ENCODE peak calls at places on chromosomes 3 and 15, in eight cellular contexts. V is cardiac muscle cell, D is brain microvascular endothelial cell, H is fibroblast of lung, O is astrocyte of the spinal cord, N is psoas muscle, Y is A549, F is astrocyte. Q is an unnamed sample.
A peak's percentile ranks its signal among the peaks of the same experiment; 100 is the strongest.

GRCh38 chr3:44159901-44160300 is 81.8 kb upstream of the TOPAZ1 start:
- DNase-seq in O (no peak), Y (no peak), N (no peak), H (no peak), F (no peak), V (no peak), D (no peak), Q (no peak)

GRCh38 chr3:180420016-180420415 is 181.9 kb upstream of the TTC14 start:
- DNase-seq in D (no peak), O (peak; percentile 23), H (no peak), V (no peak), N (no peak), F (no peak), Y (no peak), Q (no peak)

GRCh38 chr3:112101946-112102345 is 15.8 kb downstream of the C3orf52 start:
- DNase-seq in O (peak; percentile 83), D (peak; percentile 85), H (peak; percentile 20), Y (peak; percentile 71), V (peak; percentile 34), F (peak; percentile 92), N (no peak), Q (peak; percentile 63)

GRCh38 chr3:31288641-31289100 is 244.1 kb upstream of the STT3B start:
- DNase-seq in V (peak; percentile 38), D (peak; percentile 71), Y (peak; percentile 91), F (peak; percentile 77), N (no peak), O (peak; percentile 88), H (peak; percentile 55), Q (no peak)

GRCh38 chr3:155701882-155702465 is 42.9 kb downstream of the PLCH1 start:
- DNase-seq in Y (peak; percentile 63), O (peak; percentile 71), V (peak; percentile 69), H (peak; percentile 73), N (no peak), D (peak; percentile 6), F (peak; percentile 32), Q (peak; percentile 3)

GRCh38 chr3:45343947-45344346 is 44.4 kb upstream of the LARS2 start:
- DNase-seq in D (no peak), Y (peak; percentile 47), O (no peak), H (peak; percentile 19), F (no peak), N (no peak), V (peak; percentile 10), Q (no peak)

GRCh38 chr3:47577583-47578118 is 1.0 kb downstream of the CSPG5 start:
- DNase-seq in O (no peak), N (no peak), H (no peak), F (no peak), V (no peak), Y (peak; percentile 16), D (no peak), Q (no peak)

GRCh38 chr3:47266709-47267489 is 15.7 kb downstream of the KIF9 start:
- DNase-seq in N (peak; percentile 90), F (peak; percentile 91), Y (peak; percentile 26), D (peak; percentile 94), V (peak; percentile 97), H (peak; percentile 97), O (peak; percentile 92), Q (peak; percentile 29)

GRCh38 chr3:17160597-17160996 is 275.8 kb downstream of the PLCL2 start:
- DNase-seq in V (no peak), H (no peak), D (no peak), F (no peak), N (peak; percentile 37), O (no peak), Y (no peak), Q (no peak)

GRCh38 chr15:99556010-99556409 is 9.8 kb upstream of the MEF2A start:
- DNase-seq in V (no peak), O (no peak), D (no peak), N (no peak), H (no peak), F (no peak), Y (no peak), Q (no peak)

GRCh38 chr3:128448491-128448890 is 18.2 kb downstream of the DNAJB8 start:
- DNase-seq in O (no peak), F (no peak), V (no peak), Y (no peak), D (no peak), N (no peak), H (no peak), Q (no peak)

GRCh38 chr3:64687781-64688515 is at the start of gene ADAMTS9:
- DNase-seq in Y (peak; percentile 35), D (peak; percentile 47), F (peak; percentile 56), H (peak; percentile 87), V (peak; percentile 91), N (peak; percentile 86), O (peak; percentile 64), Q (no peak)

GRCh38 chr3:43247556-43248186 is 38.7 kb upstream of the SNRK start:
- DNase-seq in D (no peak), V (no peak), H (no peak), Y (no peak), N (no peak), O (no peak), F (no peak), Q (no peak)

GRCh38 chr15:24865300-24865699 is 89.5 kb upstream of the SNRPN start:
- DNase-seq in V (no peak), Y (no peak), D (no peak), F (no peak), H (no peak), N (no peak), O (no peak), Q (no peak)

GRCh38 chr15:39266882-39267281 is 314.0 kb upstream of the THBS1 start:
- DNase-seq in D (no peak), Y (no peak), N (no peak), F (no peak), O (no peak), H (no peak), V (no peak), Q (no peak)

GRCh38 chr15:84606653-84607120 is 5.9 kb downstream of the ZSCAN2 start:
- DNase-seq in H (no peak), N (no peak), D (no peak), Y (peak; percentile 44), F (no peak), V (no peak), O (no peak), Q (no peak)

GRCh38 chr15:89498574-89498906 is 2.2 kb upstream of the RHCG start:
- DNase-seq in N (no peak), V (no peak), H (no peak), D (no peak), O (no peak), F (no peak), Y (no peak), Q (no peak)

GRCh38 chr15:90013503-90013937 is 12.4 kb downstream of the ZNF710 start:
- DNase-seq in O (no peak), V (no peak), Y (no peak), F (no peak), H (no peak), D (no peak), N (no peak), Q (no peak)

DNA sequence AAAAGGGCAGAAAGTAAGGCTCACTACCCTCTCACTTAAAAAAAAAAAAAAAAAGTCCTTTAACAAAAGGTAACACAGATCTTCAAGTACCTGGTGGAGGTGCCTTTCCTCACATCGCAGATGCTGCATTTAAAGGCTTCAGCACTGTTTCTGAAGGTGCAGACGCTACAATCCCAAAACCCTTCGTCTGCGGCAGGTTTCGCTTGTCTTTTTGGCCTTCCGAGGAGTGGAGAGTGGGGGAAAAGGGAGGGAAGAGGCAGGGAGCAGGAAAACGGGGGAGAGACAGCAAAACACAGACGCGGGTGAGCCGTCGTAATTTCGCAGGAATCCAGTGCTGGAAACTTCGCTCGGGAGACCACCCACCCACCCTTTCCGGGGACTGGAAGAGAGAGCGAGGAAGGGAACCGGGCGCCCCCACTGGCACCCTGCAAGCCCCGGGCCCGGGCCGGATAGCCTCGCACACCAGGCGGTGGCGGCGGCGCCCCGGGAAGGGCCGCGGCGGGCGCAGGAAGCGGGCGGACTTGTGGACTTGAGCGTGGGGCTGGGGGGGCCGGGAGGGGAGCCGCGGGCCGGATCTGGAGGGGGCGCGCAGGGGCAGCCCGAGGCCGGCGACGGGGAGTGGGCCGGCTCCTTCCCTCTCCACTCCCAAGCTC is 401.7 kb downstream of the SHQ1 start:
- DNase-seq in O (peak; percentile 29), F (peak; percentile 25), V (no peak), Y (no peak), D (no peak), H (peak; percentile 33), N (no peak), Q (no peak)
- TF ChIP-seq CTCF in O (peak; percentile 11), F (no peak), V (no peak), Y (no peak), D (no peak), H (no peak), N (peak; percentile 8), Q (no peak)

DNA sequence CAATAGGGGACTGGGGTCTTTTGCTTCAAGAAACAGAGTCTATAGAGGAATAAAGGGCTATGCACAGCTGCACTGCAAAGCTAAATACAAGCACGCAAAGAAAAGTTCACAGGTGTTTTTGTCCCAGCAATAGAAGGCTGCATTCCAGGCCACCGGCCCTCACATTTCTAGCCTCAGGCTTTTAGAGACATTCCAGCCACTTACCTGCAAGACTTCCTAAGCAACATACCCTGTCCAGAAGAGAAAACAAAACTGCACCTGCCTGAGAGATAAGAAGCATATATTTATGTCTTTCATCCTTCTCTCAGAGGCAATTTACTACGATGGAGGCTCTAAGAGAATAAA is 220.5 kb downstream of the OPA1 start:
- DNase-seq in Y (no peak), V (no peak), H (no peak), D (no peak), F (no peak), N (no peak), O (no peak), Q (no peak)
- H3K4me3 ChIP-seq in Y (no peak overlapping the region), V (no peak overlapping the region), H (no peak overlapping the region), D (no peak overlapping the region), F (no peak overlapping the region), N (no peak overlapping the region), O (no peak overlapping the region), Q (no peak overlapping the region)

GRCh38 chr3:25904248-25904647 is 114.4 kb downstream of the OXSM start:
- DNase-seq in F (no peak), H (no peak), V (no peak), D (no peak), Y (no peak), N (no peak), O (no peak), Q (no peak)
- TF ChIP-seq CTCF in F (no peak), H (no peak), V (no peak), D (no peak), Y (no peak), N (peak; percentile 40), O (no peak), Q (no peak)

DNA sequence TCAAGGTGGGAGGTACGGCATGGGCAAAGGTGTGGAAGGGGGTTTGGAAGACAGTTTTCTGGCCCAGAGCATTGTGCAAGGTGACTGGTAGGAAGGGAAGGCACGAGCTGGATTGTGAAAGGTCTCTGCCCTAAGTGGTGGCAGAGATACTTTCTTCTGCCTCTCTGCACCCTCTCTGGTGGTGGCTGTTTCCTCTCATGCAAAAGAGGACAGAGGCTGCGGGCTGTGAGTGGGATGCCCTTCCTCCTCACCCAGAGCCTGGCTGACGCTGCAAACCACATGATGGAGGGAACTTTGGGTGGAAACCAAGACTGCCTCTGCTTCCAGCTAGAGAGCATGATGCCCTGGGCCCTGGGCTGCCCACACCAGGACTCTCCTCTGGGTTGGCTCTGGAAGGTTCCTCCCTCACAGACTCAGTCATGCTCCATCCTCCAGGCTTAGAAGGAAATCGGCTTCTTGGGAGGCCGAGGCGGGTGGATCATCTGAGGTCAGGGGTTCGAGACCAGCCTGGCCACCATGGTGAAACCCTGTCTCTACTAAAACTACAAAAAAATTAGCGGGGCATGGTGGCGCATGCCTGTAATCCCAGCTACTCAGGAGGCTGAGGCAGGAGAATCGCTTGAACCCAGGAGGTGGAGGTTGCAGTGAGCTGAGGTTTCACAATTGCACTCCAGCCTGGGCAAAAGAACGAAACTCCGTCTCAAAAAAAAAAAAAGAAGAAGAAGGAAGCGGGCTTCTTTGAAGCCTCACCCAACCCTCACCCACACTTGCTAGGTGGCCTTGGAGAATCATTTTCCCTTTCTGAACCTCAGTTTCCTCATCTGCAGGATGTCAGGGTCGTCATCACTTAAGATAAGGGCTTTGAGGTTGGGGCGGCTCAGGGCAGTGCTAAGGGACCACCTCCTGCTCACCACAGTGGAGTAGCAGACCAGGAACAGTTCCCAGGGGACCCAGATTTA is 8.3 kb downstream of the PSTPIP1 start:
- DNase-seq in D (no peak), O (no peak), H (no peak), F (no peak), Y (no peak), N (peak; percentile 69), V (no peak), Q (no peak)
- H3K4me3 ChIP-seq in D (no peak overlapping the region), O (no peak overlapping the region), H (no peak overlapping the region), F (no peak overlapping the region), Y (no peak overlapping the region), N (no peak overlapping the region), V (no peak overlapping the region), Q (no peak overlapping the region)

Q was measured in AG04449.